ENCODE peak calls at places on chromosomes 4 and X, in nine cellular contexts. One of them, this sample, is unnamed.

GRCh38 chr4:153161599-153161971 is 42.7 kb upstream of the TRIM2 start:
- DNase-seq in CD8-positive, alpha-beta T cell: no peak
- DNase-seq in activated CD8-positive, alpha-beta memory T cell treated with anti-CD3 and anti-CD28 coated beads for 4 hours: no peak
- DNase-seq in right cardiac atrium: no peak
- DNase-seq in ureter: no peak
- DNase-seq in naive thymus-derived CD8-positive, alpha-beta T cell: no peak
- DNase-seq in T1000: no peak
- DNase-seq in GM23248: peak
- DNase-seq in NCI-H1694 treated with DMSO at 0.1 percent for 48 hours: no peak
- DNase-seq in this sample: no peak

GRCh38 chr4:54281060-54281781 is 52.1 kb downstream of the PDGFRA start:
- DNase-seq in CD8-positive, alpha-beta T cell: no peak
- DNase-seq in activated CD8-positive, alpha-beta memory T cell treated with anti-CD3 and anti-CD28 coated beads for 4 hours: no peak
- DNase-seq in right cardiac atrium: peak
- DNase-seq in ureter: peak
- DNase-seq in naive thymus-derived CD8-positive, alpha-beta T cell: no peak
- DNase-seq in T1000: peak
- DNase-seq in GM23248: peak
- DNase-seq in NCI-H1694 treated with DMSO at 0.1 percent for 48 hours: no peak
- DNase-seq in this sample: no peak

GRCh38 chr4:116143221-116143620 is 942.2 kb downstream of the TRAM1L1 start:
- DNase-seq in CD8-positive, alpha-beta T cell: no peak
- DNase-seq in activated CD8-positive, alpha-beta memory T cell treated with anti-CD3 and anti-CD28 coated beads for 4 hours: no peak
- DNase-seq in right cardiac atrium: no peak
- DNase-seq in ureter: no peak
- DNase-seq in naive thymus-derived CD8-positive, alpha-beta T cell: no peak
- DNase-seq in T1000: no peak
- DNase-seq in GM23248: no peak
- DNase-seq in NCI-H1694 treated with DMSO at 0.1 percent for 48 hours: no peak
- DNase-seq in this sample: no peak

GRCh38 chr4:8079031-8079885 is 79.4 kb downstream of the ABLIM2 start:
- DNase-seq in CD8-positive, alpha-beta T cell: no peak
- DNase-seq in activated CD8-positive, alpha-beta memory T cell treated with anti-CD3 and anti-CD28 coated beads for 4 hours: no peak
- DNase-seq in right cardiac atrium: peak
- DNase-seq in ureter: no peak
- DNase-seq in naive thymus-derived CD8-positive, alpha-beta T cell: no peak
- DNase-seq in T1000: no peak
- DNase-seq in GM23248: peak
- DNase-seq in NCI-H1694 treated with DMSO at 0.1 percent for 48 hours: no peak
- DNase-seq in this sample: no peak

GRCh38 chrX:21943460-21944135 is 3.1 kb downstream of the SMS start:
- DNase-seq in CD8-positive, alpha-beta T cell: no peak
- DNase-seq in activated CD8-positive, alpha-beta memory T cell treated with anti-CD3 and anti-CD28 coated beads for 4 hours: no peak
- DNase-seq in right cardiac atrium: no peak
- DNase-seq in ureter: no peak
- DNase-seq in naive thymus-derived CD8-positive, alpha-beta T cell: no peak
- DNase-seq in T1000: peak
- DNase-seq in GM23248: peak
- DNase-seq in NCI-H1694 treated with DMSO at 0.1 percent for 48 hours: no peak
- DNase-seq in this sample: no peak

GRCh38 chrX:72621619-72622485 is 49.2 kb upstream of the HDAC8 start:
- DNase-seq in CD8-positive, alpha-beta T cell: no peak
- DNase-seq in activated CD8-positive, alpha-beta memory T cell treated with anti-CD3 and anti-CD28 coated beads for 4 hours: no peak
- DNase-seq in right cardiac atrium: no peak
- DNase-seq in ureter: no peak
- DNase-seq in naive thymus-derived CD8-positive, alpha-beta T cell: no peak
- DNase-seq in T1000: no peak
- DNase-seq in GM23248: peak
- DNase-seq in NCI-H1694 treated with DMSO at 0.1 percent for 48 hours: no peak
- DNase-seq in this sample: no peak

GRCh38 chr4:145507636-145508035 is 26.0 kb downstream of the SMAD1 start:
- DNase-seq in CD8-positive, alpha-beta T cell: no peak
- DNase-seq in activated CD8-positive, alpha-beta memory T cell treated with anti-CD3 and anti-CD28 coated beads for 4 hours: no peak
- DNase-seq in right cardiac atrium: no peak
- DNase-seq in ureter: no peak
- DNase-seq in naive thymus-derived CD8-positive, alpha-beta T cell: no peak
- DNase-seq in T1000: no peak
- DNase-seq in GM23248: peak
- DNase-seq in NCI-H1694 treated with DMSO at 0.1 percent for 48 hours: no peak
- DNase-seq in this sample: peak

GRCh38 chr4:113436360-113436759 is 325.2 kb downstream of the CAMK2D start:
- DNase-seq in CD8-positive, alpha-beta T cell: no peak
- DNase-seq in activated CD8-positive, alpha-beta memory T cell treated with anti-CD3 and anti-CD28 coated beads for 4 hours: no peak
- DNase-seq in right cardiac atrium: no peak
- DNase-seq in ureter: no peak
- DNase-seq in naive thymus-derived CD8-positive, alpha-beta T cell: no peak
- DNase-seq in T1000: no peak
- DNase-seq in GM23248: peak
- DNase-seq in NCI-H1694 treated with DMSO at 0.1 percent for 48 hours: peak
- DNase-seq in this sample: no peak

GRCh38 chr4:1593881-1594345 is 90.2 kb downstream of the FAM53A start:
- DNase-seq in CD8-positive, alpha-beta T cell: no peak
- DNase-seq in activated CD8-positive, alpha-beta memory T cell treated with anti-CD3 and anti-CD28 coated beads for 4 hours: no peak
- DNase-seq in right cardiac atrium: peak
- DNase-seq in ureter: no peak
- DNase-seq in naive thymus-derived CD8-positive, alpha-beta T cell: no peak
- DNase-seq in T1000: no peak
- DNase-seq in GM23248: no peak
- DNase-seq in NCI-H1694 treated with DMSO at 0.1 percent for 48 hours: no peak
- DNase-seq in this sample: no peak

GRCh38 chrX:36898301-36898700 is 109.9 kb upstream of the FAM47C start:
- DNase-seq in CD8-positive, alpha-beta T cell: no peak
- DNase-seq in activated CD8-positive, alpha-beta memory T cell treated with anti-CD3 and anti-CD28 coated beads for 4 hours: no peak
- DNase-seq in right cardiac atrium: no peak
- DNase-seq in ureter: no peak
- DNase-seq in naive thymus-derived CD8-positive, alpha-beta T cell: no peak
- DNase-seq in T1000: no peak
- DNase-seq in GM23248: peak
- DNase-seq in NCI-H1694 treated with DMSO at 0.1 percent for 48 hours: peak
- DNase-seq in this sample: no peak

GRCh38 chr4:25410820-25411529 is 33.9 kb downstream of the ANAPC4 start:
- DNase-seq in CD8-positive, alpha-beta T cell: no peak
- DNase-seq in activated CD8-positive, alpha-beta memory T cell treated with anti-CD3 and anti-CD28 coated beads for 4 hours: no peak
- DNase-seq in right cardiac atrium: no peak
- DNase-seq in ureter: no peak
- DNase-seq in naive thymus-derived CD8-positive, alpha-beta T cell: no peak
- DNase-seq in T1000: no peak
- DNase-seq in GM23248: no peak
- DNase-seq in NCI-H1694 treated with DMSO at 0.1 percent for 48 hours: no peak
- DNase-seq in this sample: no peak

GRCh38 chr4:5780831-5781480 is 70.0 kb downstream of the EVC start:
- DNase-seq in CD8-positive, alpha-beta T cell: no peak
- DNase-seq in activated CD8-positive, alpha-beta memory T cell treated with anti-CD3 and anti-CD28 coated beads for 4 hours: no peak
- DNase-seq in right cardiac atrium: no peak
- DNase-seq in ureter: peak
- DNase-seq in naive thymus-derived CD8-positive, alpha-beta T cell: no peak
- DNase-seq in T1000: no peak
- DNase-seq in GM23248: peak
- DNase-seq in NCI-H1694 treated with DMSO at 0.1 percent for 48 hours: no peak
- DNase-seq in this sample: no peak

GRCh38 chrX:154013614-154014360 is 5.9 kb downstream of the IRAK1 start:
- DNase-seq in CD8-positive, alpha-beta T cell: peak
- DNase-seq in activated CD8-positive, alpha-beta memory T cell treated with anti-CD3 and anti-CD28 coated beads for 4 hours: no peak
- DNase-seq in right cardiac atrium: peak
- DNase-seq in ureter: no peak
- DNase-seq in naive thymus-derived CD8-positive, alpha-beta T cell: peak
- DNase-seq in T1000: no peak
- DNase-seq in GM23248: peak
- DNase-seq in NCI-H1694 treated with DMSO at 0.1 percent for 48 hours: peak
- DNase-seq in this sample: peak

GRCh38 chr4:98248984-98249383 is 12.2 kb upstream of the RAP1GDS1 start:
- DNase-seq in CD8-positive, alpha-beta T cell: no peak
- DNase-seq in activated CD8-positive, alpha-beta memory T cell treated with anti-CD3 and anti-CD28 coated beads for 4 hours: no peak
- DNase-seq in right cardiac atrium: no peak
- DNase-seq in ureter: no peak
- DNase-seq in naive thymus-derived CD8-positive, alpha-beta T cell: no peak
- DNase-seq in T1000: no peak
- DNase-seq in GM23248: no peak
- DNase-seq in NCI-H1694 treated with DMSO at 0.1 percent for 48 hours: no peak
- DNase-seq in this sample: no peak

GRCh38 chrX:69539437-69539836 is 35.3 kb downstream of the NALF2 start:
- DNase-seq in CD8-positive, alpha-beta T cell: no peak
- DNase-seq in activated CD8-positive, alpha-beta memory T cell treated with anti-CD3 and anti-CD28 coated beads for 4 hours: no peak
- DNase-seq in right cardiac atrium: no peak
- DNase-seq in ureter: no peak
- DNase-seq in naive thymus-derived CD8-positive, alpha-beta T cell: no peak
- DNase-seq in T1000: no peak
- DNase-seq in GM23248: no peak
- DNase-seq in NCI-H1694 treated with DMSO at 0.1 percent for 48 hours: no peak
- DNase-seq in this sample: no peak

This sample was measured in T-helper 2 cell.